ENCODE peak calls at places on chromosomes 12 and 14, in ten cellular contexts. L is astrocyte; Z is right cardiac atrium; O is stimulated activated CD4-positive, alpha-beta T cell treated with anti-CD3 and anti-CD28 coated beads, TNF-alpha, amount 100 ng/mL, for 1 hour; V is activated CD4-positive, alpha-beta T cell treated with anti-CD3 and anti-CD28 coated beads for 24 hours; A is mucosa of gallbladder; N is COR-L47; C is T follicular helper cell; U is head of caudate nucleus; D is uterus. K is an unnamed sample.

GRCh38 chr12:108129017-108129812 is at the start of gene WSCD2:
- DNase-seq in L (no peak), Z (peak), O (no peak), V (no peak), A (peak), N (peak), C (no peak), U (peak), D (peak), K (peak)

GRCh38 chr12:1297206-1297605 is 297.2 kb downstream of the FBXL14 start:
- DNase-seq in L (peak), Z (no peak), O (no peak), V (no peak), A (no peak), N (no peak), C (no peak), U (no peak), D (no peak), K (no peak)

GRCh38 chr12:127729381-127729780 is 537.6 kb upstream of the TMEM132C start:
- DNase-seq in L (peak), Z (no peak), O (no peak), V (no peak), A (no peak), N (no peak), C (no peak), U (no peak), D (no peak), K (no peak)

GRCh38 chr12:31324845-31325523 is 966 bp downstream of the SINHCAF start:
- DNase-seq in L (peak), Z (peak), O (peak), V (peak), A (peak), N (no peak), C (peak), U (peak), D (peak), K (peak)

GRCh38 chr12:71090971-71091370 is 66.8 kb downstream of the TSPAN8 start:
- DNase-seq in L (no peak), Z (no peak), O (no peak), V (no peak), A (no peak), N (no peak), C (no peak), U (no peak), D (no peak), K (no peak)

GRCh38 chr14:77145975-77146740 is 4.6 kb upstream of the ZDHHC22 start:
- DNase-seq in L (no peak), Z (no peak), O (no peak), V (no peak), A (no peak), N (no peak), C (no peak), U (no peak), D (no peak), K (no peak)

GRCh38 chr12:113285679-113286645 is 48.9 kb downstream of the SLC8B1 start:
- DNase-seq in L (no peak), Z (peak), O (no peak), V (no peak), A (no peak), N (no peak), C (no peak), U (no peak), D (no peak), K (no peak)

GRCh38 chr12:105399428-105400081 is 69.1 kb downstream of the C12orf75 start:
- DNase-seq in L (no peak), Z (no peak), O (no peak), V (no peak), A (no peak), N (no peak), C (no peak), U (no peak), D (no peak), K (no peak)

GRCh38 chr12:40648519-40648918 is 43.7 kb upstream of the CNTN1 start:
- DNase-seq in L (peak), Z (no peak), O (no peak), V (no peak), A (no peak), N (no peak), C (no peak), U (no peak), D (no peak), K (no peak)